ENCODE peak calls at places on chromosomes 6 and 20, in eight cellular contexts. D is hepatocyte, P is upper lobe of right lung, A is left ventricle myocardium inferior, B is H9, L is RWPE2, Y is uterus, Z is PC-3. N is an unnamed sample. For H3K4me1, the result is how much of the 10 kb centered on the place peaks cover.

GRCh38 chr6:26555505-26556262 is 17.5 kb downstream of the HMGN4 start:
- DNase-seq in B (peak), L (no peak), D (peak), Y (no peak), P (no peak), A (no peak), Z (no peak), N (no peak)

GRCh38 chr6:41636803-41637178 is 1.5 kb upstream of the MDFI start:
- DNase-seq in A (no peak), Z (peak), D (peak), L (peak), P (peak), Y (no peak), B (peak), N (no peak)

GRCh38 chr20:32965581-32966373 is 38.5 kb downstream of the SUN5 start:
- DNase-seq in Z (no peak), P (peak), D (no peak), Y (no peak), B (no peak), L (peak), A (no peak), N (no peak)

GRCh38 chr6:18062733-18063132 is 59.7 kb downstream of the NHLRC1 start:
- DNase-seq in L (no peak), A (no peak), Y (no peak), P (no peak), D (no peak), B (no peak), Z (no peak), N (no peak)

GRCh38 chr20:56945057-56945456 is 316.0 kb downstream of the TFAP2C start:
- DNase-seq in L (no peak), Y (no peak), A (no peak), P (no peak), Z (peak), D (no peak), B (no peak), N (no peak)

GRCh38 chr6:68087399-68088133 is 547.5 kb upstream of the ADGRB3 start:
- DNase-seq in L (no peak), B (no peak), P (no peak), D (no peak), A (no peak), Y (no peak), Z (no peak), N (no peak)

GRCh38 chr6:13248549-13248948 is 79.8 kb downstream of the TBC1D7 start:
- DNase-seq in B (no peak), Y (no peak), L (no peak), Z (no peak), D (no peak), P (no peak), A (no peak), N (no peak)

GRCh38 chr6:111406200-111406711 is 76.8 kb downstream of the REV3L start:
- DNase-seq in Z (no peak), A (no peak), B (no peak), Y (no peak), P (no peak), L (no peak), D (no peak), N (no peak)

GRCh38 chr20:40805592-40805991 is 116.6 kb upstream of the MAFB start:
- DNase-seq in Y (no peak), A (no peak), L (no peak), Z (no peak), P (no peak), D (no peak), B (peak), N (no peak)

GRCh38 chr6:112253842-112254816 is at the start of gene LAMA4:
- DNase-seq in D (peak), A (peak), Y (peak), P (peak), B (peak), Z (peak), L (no peak), N (no peak)

GRCh38 chr6:15874821-15875220 is 212.0 kb upstream of the DTNBP1 start:
- DNase-seq in Z (peak), B (no peak), D (no peak), P (no peak), L (no peak), A (no peak), Y (no peak), N (no peak)

GRCh38 chr6:152338335-152339125 is 298.6 kb downstream of the SYNE1 start:
- DNase-seq in Y (peak), Z (peak), B (peak), A (peak), D (peak), P (no peak), L (no peak), N (no peak)

GRCh38 chr6:122779672-122780066 is at the start of gene FABP7:
- DNase-seq in B (no peak), L (no peak), D (no peak), Y (no peak), Z (no peak), P (no peak), A (no peak), N (no peak)

GRCh38 chr6:27502508-27503435 is 29.9 kb upstream of the ZNF184 start:
- DNase-seq in B (peak), L (no peak), D (peak), P (no peak), Y (peak), Z (peak), A (peak), N (no peak)

GRCh38 chr20:5977223-5977622 is 26.8 kb downstream of the MCM8 start:
- DNase-seq in Z (peak), A (no peak), P (no peak), L (no peak), D (no peak), B (no peak), Y (no peak), N (no peak)

GRCh38 chr20:43420192-43420591 is 37.5 kb upstream of the SRSF6 start:
- DNase-seq in Z (no peak), B (no peak), D (no peak), P (no peak), Y (no peak), A (no peak), L (no peak), N (no peak)

GRCh38 chr20:16752901-16753300 is 4.7 kb downstream of the OTOR start:
- DNase-seq in P (no peak), Y (no peak), A (no peak), Z (no peak), L (no peak), D (no peak), B (no peak), N (no peak)

GRCh38 chr6:127366281-127367022 is 23.0 kb upstream of the ECHDC1 start:
- DNase-seq in L (peak), B (peak), Z (peak), A (no peak), D (no peak), P (no peak), Y (no peak), N (no peak)

GRCh38 chr20:57513199-57513598 is 11.7 kb downstream of the CTCFL start:
- DNase-seq in B (no peak), Y (no peak), D (no peak), L (no peak), Z (peak), A (no peak), P (no peak), N (no peak)

GRCh38 chr6:22613695-22614094 is 44.3 kb downstream of the HDGFL1 start:
- DNase-seq in A (no peak), D (peak), Z (no peak), Y (no peak), P (no peak), L (no peak), B (no peak), N (no peak)

GRCh38 chr6:142210606-142211005 is 63.5 kb downstream of the VTA1 start:
- DNase-seq in Y (no peak), Z (no peak), B (no peak), A (no peak), L (no peak), D (no peak), P (no peak), N (no peak)

GRCh38 chr6:52500268-52501129 is 76.4 kb downstream of the TRAM2 start:
- DNase-seq in P (no peak), B (no peak), L (no peak), A (peak), Y (no peak), D (no peak), Z (no peak), N (no peak)

GRCh38 chr6:66628917-66629316 is 921.9 kb upstream of the EYS start:
- DNase-seq in B (no peak), L (no peak), A (no peak), D (no peak), Z (no peak), Y (no peak), P (no peak), N (no peak)

GRCh38 chr6:157853018-157853805 is 30.2 kb downstream of the SNX9 start:
- DNase-seq in Y (no peak), A (no peak), P (no peak), B (no peak), Z (no peak), D (no peak), L (no peak), N (no peak)

GRCh38 chr20:10857362-10858070 is 183.7 kb upstream of the JAG1 start:
- DNase-seq in L (no peak), A (no peak), Y (peak), P (no peak), D (peak), Z (peak), B (no peak), N (peak)

GRCh38 chr6:109606362-109606761 is 84.6 kb downstream of the AK9 start:
- DNase-seq in D (no peak), P (no peak), B (no peak), Z (no peak), A (no peak), L (no peak), Y (no peak), N (no peak)

DNA sequence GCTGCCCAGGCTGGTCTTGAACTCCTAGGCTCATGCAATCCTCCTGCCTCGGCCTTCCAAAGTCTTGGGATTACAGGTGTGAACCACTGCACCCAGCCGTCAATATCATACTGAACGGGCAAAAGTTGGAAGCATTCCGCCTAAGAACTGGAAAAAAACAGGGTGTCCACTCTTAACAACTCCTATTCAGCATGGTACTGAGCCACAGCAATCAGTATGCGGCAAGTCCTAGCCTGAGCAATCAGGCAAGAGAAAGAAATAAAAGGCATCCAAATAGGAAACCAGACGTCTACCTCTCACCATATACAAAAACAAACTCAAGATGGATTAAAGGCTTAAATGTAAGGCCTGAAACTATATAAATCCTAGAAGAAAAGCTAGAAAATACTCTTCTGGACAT is 83.1 kb downstream of the FKBP5 start:
- DNase-seq in D (no peak), P (no peak), Z (no peak), Y (no peak), B (no peak), L (no peak), A (no peak), N (no peak)
- H3K27ac ChIP-seq in D (no peak), P (no peak), Z (peak), Y (peak), B (no peak), L (peak), A (no peak), N (no peak)

DNA sequence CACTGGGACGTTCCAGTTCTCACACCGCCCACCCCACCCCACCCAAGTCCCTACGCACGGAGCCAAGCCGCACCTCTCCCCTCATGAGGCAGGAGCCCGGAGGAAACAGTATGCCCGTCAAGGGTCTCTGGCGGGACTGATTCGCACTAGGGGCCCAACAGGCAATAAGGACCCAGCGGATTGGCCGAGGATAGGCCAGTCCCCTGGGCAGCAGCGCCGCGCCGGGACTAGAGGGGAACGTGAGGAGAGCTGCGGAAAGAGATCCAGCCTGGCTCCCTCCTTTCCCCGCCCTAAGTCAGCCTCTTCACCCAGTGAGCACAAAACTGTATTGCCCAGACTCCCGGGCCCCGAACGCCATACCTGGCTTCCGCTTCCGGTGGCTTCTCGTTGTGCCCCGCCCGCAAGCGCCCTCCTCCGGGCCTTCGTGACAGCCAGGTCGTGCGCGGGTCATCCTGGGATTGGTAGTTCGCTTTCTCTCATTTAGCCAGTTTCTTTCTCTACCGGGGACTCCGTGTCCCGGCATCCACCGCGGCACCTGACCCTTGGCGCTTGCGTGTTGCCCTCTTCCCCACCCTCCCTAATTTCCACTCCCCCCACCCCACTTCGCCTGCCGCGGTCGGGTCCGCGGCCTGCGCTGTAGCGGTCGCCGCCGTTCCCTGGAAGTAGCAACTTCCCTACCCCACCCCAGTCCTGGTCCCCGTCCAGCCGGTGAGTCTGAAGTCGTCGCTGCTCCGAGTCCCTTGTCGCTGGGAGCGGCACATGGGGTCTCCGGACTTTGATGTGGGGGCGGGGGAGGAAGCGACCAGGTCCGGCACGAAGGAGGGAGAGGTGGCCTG is at the start of gene CSNK2B:
- DNase-seq in A (peak), L (peak), D (peak), Z (peak), Y (peak), P (peak), B (peak), N (peak)
- TF ChIP-seq CTCF in A (no peak), L (no peak), D (no peak), Z (no peak), Y (peak), P (peak), B (no peak), N (no peak)

DNA sequence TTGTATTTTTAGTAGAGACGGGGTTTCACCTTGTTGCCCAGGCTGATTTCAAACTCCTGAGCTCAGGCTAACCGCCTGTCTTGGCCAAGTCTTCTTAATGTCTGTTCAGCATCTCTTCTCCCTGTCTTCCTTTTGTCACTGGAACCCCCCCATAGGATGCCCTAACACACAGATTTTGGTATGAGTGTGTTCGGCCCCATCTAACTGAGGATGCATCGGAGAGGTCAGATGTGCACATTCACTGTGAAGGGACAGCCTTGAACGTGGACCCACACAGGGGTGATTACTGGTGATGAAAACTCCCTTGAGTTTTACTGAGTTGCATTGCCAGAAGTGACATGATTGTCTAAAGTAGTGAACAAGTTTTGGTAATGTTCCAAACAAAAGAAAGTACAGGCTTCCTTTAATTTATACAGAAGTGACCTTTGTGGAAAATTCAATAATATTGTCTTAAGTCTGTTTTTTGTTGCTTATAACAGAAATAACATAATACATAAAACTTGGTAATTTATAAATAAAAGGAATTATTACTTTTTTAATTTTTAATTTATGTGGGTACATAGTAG is 40.5 kb upstream of the NCOA3 start:
- DNase-seq in B (no peak), P (no peak), Z (no peak), Y (no peak), A (no peak), L (no peak), D (no peak), N (no peak)
- H3K4me1 ChIP-seq in B (under half), P (under half), Z (under half), Y (under half), A (under half), L (under half), D (under half), N (under half)

DNA sequence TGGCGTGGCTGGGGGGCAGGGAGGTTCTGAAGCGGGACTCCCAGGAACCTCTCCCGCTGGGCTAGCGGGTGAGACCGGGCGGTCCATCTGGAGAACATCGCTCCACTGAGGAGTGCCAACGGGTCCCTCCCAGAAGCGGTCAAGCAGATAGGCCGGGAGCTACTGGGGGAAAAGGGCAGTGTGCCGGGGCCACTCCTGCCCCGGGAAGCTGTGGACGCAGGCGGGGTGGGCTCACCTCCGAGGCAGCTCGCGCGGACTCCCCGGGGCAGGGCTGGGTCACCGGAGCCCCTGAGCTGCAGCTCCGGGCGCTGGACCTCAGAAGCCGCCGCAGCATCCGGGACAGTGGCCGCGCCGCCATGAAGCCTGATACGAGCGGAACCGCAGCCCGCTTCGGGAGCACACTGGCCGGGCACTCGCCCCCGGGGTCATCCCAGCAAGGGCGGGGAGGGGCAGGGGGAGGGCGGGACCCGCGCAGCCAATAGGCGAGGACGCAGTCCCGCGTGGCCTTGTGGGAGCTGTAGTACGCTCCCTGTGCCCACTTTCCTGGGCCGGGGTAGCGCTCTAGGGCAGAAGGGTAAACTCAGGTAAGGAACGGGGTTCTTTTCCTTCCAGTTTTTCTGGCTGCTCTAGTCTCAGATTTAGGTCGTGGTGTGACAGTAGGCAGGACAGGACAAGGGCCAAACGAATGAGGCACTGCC is at the start of gene MOCS1:
- DNase-seq in D (peak), A (peak), P (peak), L (no peak), Z (peak), Y (peak), B (peak), N (peak)
- H3K27ac ChIP-seq in D (no peak), A (peak), P (peak), L (no peak), Z (no peak), Y (peak), B (no peak), N (peak)

GRCh38 chr20:31738729-31739549 is at the start of gene TPX2:
- DNase-seq in D (peak), B (peak), Z (peak), A (peak), L (peak), Y (peak), P (peak), N (peak)
- TF ChIP-seq CTCF in D (peak), B (peak), Z (peak), A (peak), L (peak), Y (peak), P (peak), N (peak)

GRCh38 chr20:51946581-51946980 is 144.3 kb upstream of the SALL4 start:
- DNase-seq in L (no peak), B (no peak), A (no peak), P (no peak), Y (no peak), D (no peak), Z (no peak), N (no peak)

GRCh38 chr20:51945177-51945576 is 142.9 kb upstream of the SALL4 start:
- DNase-seq in Z (no peak), B (no peak), A (no peak), D (no peak), Y (no peak), L (no peak), P (no peak), N (no peak)

GRCh38 chr20:51943761-51944160 is 141.4 kb upstream of the SALL4 start:
- DNase-seq in A (no peak), P (no peak), L (no peak), Y (no peak), Z (no peak), D (no peak), B (no peak), N (no peak)

GRCh38 chr20:51941503-51941902 is 139.2 kb upstream of the SALL4 start:
- DNase-seq in Z (no peak), P (no peak), L (no peak), A (no peak), B (no peak), D (no peak), Y (no peak), N (no peak)

DNA sequence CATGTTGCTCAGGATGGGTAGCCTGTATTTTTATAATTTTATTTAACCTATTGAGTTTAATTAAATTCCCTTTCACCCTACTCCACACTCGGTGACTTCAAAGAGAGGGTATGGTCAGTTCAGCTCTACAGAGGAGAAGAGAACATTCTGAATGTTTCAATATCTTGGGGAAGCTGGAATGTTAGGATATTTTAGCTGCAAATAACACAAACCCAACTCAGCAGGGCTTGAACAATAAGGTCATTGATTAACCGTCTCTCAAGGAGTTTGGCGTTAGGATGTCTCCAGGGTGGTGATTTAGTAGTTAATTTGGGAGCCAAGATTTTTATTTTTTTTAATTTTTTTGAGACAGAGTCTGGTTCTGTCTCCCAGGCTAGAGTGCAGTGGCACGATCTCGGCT is 143.6 kb upstream of the SALL4 start:
- DNase-seq in D (no peak), A (no peak), L (no peak), P (no peak), Z (no peak), Y (no peak), B (no peak), N (no peak)
- H3K4me1 ChIP-seq in D (under half), A (under half), L (under half), P (under half), Z (under half), Y (under half), B (under half), N (under half)

DNA sequence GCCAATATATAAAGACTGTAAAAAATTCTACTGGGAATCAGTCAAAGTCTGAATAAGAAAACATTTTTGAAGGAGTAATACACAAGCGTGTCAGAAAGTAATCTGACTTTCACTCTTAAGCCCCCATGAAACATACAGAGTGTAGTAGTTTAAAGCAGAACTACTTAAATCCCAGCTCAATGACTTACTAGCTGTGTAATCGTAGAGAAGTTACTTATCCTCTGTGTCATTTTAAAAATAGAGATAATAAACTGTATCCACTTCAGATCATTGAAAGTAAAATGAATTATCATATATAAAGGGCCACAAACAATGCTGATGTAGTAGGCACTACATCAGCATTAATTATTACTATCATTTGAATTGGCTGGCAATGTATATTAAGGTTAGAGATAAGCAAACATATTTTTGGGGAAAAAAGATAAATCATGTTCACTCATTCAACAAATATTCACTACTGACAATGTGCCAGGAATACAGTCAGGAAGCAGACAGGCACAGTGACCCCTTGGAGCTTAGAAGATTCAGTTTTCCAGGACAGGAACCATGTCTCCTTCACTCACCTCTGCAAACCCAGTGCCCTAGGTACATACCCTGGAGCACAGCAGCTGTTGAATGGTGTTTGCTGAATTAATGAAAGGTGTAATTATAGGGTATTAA is 14.4 kb downstream of the REPS1 start:
- DNase-seq in B (no peak), A (no peak), Y (no peak), L (no peak), D (no peak), P (no peak), Z (peak), N (no peak)
- H3K27ac ChIP-seq in B (no peak), A (peak), Y (no peak), L (peak), D (peak), P (no peak), Z (peak), N (no peak)